ENCODE peak calls at places on chromosome 1, in four cellular contexts. V is stomach, A is thoracic aorta, S is heart left ventricle. G is an unnamed sample.

GRCh38 chr1:77265180-77265579 is 16.6 kb upstream of the AK5 start:
- DNase-seq in V (no peak), A (no peak), S (no peak), G (no peak)

GRCh38 chr1:39827201-39827600 is 38.5 kb upstream of the BMP8B start:
- DNase-seq in V (no peak), A (no peak), S (no peak), G (no peak)

GRCh38 chr1:26597629-26598039 is 68.1 kb downstream of the RPS6KA1 start:
- DNase-seq in V (no peak), A (no peak), S (no peak), G (peak)

GRCh38 chr1:2927995-2928732 is 93.1 kb upstream of the ACTRT2 start:
- DNase-seq in V (no peak), A (peak), S (no peak), G (no peak)

GRCh38 chr1:205319081-205320018 is 2.2 kb downstream of the NUAK2 start:
- DNase-seq in V (peak), A (no peak), S (peak), G (peak)

GRCh38 chr1:8031176-8031785 is 5.2 kb upstream of the ERRFI1 start:
- DNase-seq in V (no peak), A (no peak), S (no peak), G (no peak)

GRCh38 chr1:53592521-53592982 is 133.4 kb downstream of the DMRTB1 start:
- DNase-seq in V (peak), A (no peak), S (no peak), G (no peak)

GRCh38 chr1:177023249-177023648 is 141.3 kb downstream of the ASTN1 start:
- DNase-seq in V (no peak), A (no peak), S (no peak), G (no peak)

GRCh38 chr1:193685986-193686385 is 499.6 kb upstream of the B3GALT2 start:
- DNase-seq in V (no peak), A (no peak), S (no peak), G (no peak)

GRCh38 chr1:76203132-76203531 is 128.6 kb downstream of the ST6GALNAC3 start:
- DNase-seq in V (no peak), A (no peak), S (no peak), G (no peak)

GRCh38 chr1:10599194-10599861 is 124.6 kb downstream of the PEX14 start:
- DNase-seq in V (no peak), A (no peak), S (no peak), G (peak)

GRCh38 chr1:68234094-68234493 is 1.8 kb upstream of the WLS start:
- DNase-seq in V (no peak), A (no peak), S (no peak), G (no peak)

GRCh38 chr1:24318988-24319863 is at the start of gene GRHL3:
- DNase-seq in V (peak), A (no peak), S (no peak), G (peak)

GRCh38 chr1:81231729-81232038 is 569.0 kb upstream of the ADGRL2 start:
- DNase-seq in V (no peak), A (no peak), S (no peak), G (no peak)

GRCh38 chr1:119327436-119328155 is 41.0 kb upstream of the HAO2 start:
- DNase-seq in V (peak), A (no peak), S (no peak), G (no peak)

GRCh38 chr1:229447809-229448252 is 13.9 kb upstream of the ACTA1 start:
- DNase-seq in V (no peak), A (no peak), S (no peak), G (no peak)

GRCh38 chr1:219385786-219386427 is 212.2 kb downstream of the LYPLAL1 start:
- DNase-seq in V (no peak), A (no peak), S (peak), G (peak)

GRCh38 chr1:111369177-111369576 is 58.4 kb downstream of the OVGP1 start:
- DNase-seq in V (no peak), A (no peak), S (no peak), G (no peak)

GRCh38 chr1:101278845-101279244 is 42.0 kb downstream of the S1PR1 start:
- DNase-seq in V (no peak), A (no peak), S (no peak), G (no peak)

GRCh38 chr1:220552672-220553258 is 24.8 kb downstream of the MARK1 start:
- DNase-seq in V (no peak), A (no peak), S (no peak), G (peak)

GRCh38 chr1:212637902-212638301 is 29.3 kb downstream of the ATF3 start:
- DNase-seq in V (no peak), A (no peak), S (no peak), G (no peak)

GRCh38 chr1:36591278-36591677 is 108.6 kb upstream of the CSF3R start:
- DNase-seq in V (no peak), A (no peak), S (no peak), G (no peak)
- TF ChIP-seq CTCF in V (no peak), A (no peak), S (no peak), G (no peak)

GRCh38 chr1:236512019-236512418 is 11.8 kb upstream of the LGALS8 start:
- DNase-seq in V (no peak), A (no peak), S (no peak), G (no peak)
- H3K27ac ChIP-seq in V (no peak), A (no peak), S (no peak), G (no peak)

DNA sequence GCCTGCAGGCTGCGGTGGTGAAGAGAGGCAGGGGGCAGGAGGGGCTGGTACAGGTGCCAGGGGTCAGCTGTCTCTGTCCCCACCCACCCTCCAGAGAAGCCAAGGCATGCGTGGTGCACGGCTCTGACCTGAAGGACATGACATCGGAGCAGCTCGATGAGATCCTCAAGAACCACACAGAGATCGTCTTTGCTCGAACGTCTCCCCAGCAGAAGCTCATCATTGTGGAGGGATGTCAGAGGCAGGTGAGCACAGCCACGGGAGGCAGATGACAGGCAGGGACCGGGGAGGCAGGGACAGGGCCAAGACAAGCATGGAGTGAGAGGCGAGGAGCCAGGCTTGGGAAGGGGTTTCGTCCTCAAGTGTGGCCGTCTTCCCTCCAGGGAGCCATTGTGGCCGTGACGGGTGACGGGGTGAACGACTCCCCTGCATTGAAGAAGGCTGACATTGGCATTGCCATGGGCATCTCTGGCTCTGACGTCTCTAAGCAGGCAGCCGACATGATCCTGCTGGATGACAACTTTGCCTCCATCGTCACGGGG is 16.3 kb upstream of the ATP1A4 start:
- DNase-seq in V (no peak), A (no peak), S (no peak), G (no peak)
- TF ChIP-seq CTCF in V (no peak), A (no peak), S (no peak), G (no peak)

DNA sequence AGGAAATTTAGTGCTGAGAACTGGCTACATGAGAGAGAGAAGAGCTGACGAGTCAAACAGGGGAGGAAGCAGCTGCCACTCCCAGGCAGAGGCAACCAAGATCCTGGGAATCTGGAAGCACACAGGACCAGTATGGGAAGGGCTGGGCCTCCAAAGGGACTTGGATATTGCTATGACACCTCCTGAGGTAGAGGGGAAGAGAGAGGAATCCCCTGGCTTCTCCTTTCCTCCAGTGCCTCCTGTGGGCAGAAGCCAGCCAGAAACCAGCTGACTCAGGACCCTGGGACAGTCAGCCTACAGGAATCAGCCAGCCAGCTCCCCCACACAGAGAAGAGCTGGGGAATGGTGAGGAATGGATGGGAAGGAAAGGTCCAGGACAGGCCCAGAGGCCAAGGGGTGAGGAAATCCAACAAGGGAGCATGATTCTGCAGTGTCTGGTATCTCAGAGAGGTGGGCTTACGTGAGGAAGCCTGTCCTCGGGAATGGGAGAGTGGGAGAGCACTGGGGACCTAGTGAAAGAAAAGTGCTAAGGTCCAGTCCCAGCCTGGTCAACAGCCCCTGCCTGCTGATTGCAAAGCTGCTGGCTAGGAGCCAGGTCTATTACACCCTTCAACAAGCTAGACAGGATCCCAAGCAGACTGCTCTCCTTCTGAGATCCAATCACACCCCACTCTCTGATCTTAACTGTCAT is 43.5 kb downstream of the NAV1 start:
- DNase-seq in V (peak), A (no peak), S (peak), G (no peak)
- H3K27ac ChIP-seq in V (peak), A (no peak), S (no peak), G (peak)

DNA sequence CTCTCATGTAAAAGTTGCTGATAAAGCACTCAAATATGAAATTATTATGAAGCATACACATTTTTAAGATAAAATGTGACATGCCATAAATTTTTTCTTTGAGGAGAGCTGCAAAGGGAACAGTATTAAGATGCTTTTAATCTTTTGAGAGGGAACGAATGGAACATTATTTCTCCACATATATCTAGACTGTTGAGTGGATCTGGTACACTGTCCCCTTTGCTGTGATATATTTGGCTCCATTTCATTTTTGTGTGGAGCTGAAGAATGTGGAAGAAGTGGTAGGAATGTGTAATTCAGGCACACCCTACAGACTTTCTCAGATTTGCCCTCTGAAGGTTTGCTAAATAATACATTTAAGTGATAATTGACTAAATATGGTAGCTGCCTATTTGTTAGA is 31.7 kb downstream of the PGM1 start:
- DNase-seq in V (no peak), A (no peak), S (no peak), G (peak)
- TF ChIP-seq CTCF in V (no peak), A (peak), S (no peak), G (no peak)

DNA sequence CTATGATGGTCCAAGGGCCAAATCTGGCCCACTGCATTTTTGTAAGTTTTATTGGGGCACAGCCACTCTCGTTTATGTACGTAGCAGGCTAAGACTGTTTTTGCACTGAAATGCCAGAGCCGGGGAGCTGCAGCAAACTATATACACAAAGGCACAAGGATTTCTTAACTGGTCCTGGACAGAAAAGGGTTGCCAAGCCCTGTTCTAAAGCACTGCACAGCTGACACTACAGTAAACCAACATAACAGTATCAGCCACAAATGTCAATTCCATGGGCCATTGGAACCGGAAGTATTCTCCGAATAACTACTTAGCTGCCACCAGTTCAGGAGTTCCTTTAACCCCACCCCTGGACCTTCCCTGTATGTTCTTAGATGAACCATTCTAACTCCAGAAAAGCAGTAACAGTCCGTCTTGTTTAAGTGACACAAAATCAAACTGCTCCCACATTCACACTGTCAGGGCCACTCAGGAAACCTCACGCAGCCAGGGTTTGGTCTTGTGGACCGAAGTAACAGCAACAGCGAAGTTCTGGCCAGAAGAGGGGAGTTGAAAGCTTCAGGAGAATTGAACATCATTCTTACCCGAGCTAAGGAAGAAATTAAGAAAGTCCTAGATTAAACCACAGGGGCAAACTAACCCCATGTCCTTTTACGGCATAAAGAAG is 49.1 kb downstream of the COQ8A start:
- DNase-seq in V (no peak), A (no peak), S (no peak), G (no peak)
- H3K27ac ChIP-seq in V (peak), A (peak), S (no peak), G (no peak)

DNA sequence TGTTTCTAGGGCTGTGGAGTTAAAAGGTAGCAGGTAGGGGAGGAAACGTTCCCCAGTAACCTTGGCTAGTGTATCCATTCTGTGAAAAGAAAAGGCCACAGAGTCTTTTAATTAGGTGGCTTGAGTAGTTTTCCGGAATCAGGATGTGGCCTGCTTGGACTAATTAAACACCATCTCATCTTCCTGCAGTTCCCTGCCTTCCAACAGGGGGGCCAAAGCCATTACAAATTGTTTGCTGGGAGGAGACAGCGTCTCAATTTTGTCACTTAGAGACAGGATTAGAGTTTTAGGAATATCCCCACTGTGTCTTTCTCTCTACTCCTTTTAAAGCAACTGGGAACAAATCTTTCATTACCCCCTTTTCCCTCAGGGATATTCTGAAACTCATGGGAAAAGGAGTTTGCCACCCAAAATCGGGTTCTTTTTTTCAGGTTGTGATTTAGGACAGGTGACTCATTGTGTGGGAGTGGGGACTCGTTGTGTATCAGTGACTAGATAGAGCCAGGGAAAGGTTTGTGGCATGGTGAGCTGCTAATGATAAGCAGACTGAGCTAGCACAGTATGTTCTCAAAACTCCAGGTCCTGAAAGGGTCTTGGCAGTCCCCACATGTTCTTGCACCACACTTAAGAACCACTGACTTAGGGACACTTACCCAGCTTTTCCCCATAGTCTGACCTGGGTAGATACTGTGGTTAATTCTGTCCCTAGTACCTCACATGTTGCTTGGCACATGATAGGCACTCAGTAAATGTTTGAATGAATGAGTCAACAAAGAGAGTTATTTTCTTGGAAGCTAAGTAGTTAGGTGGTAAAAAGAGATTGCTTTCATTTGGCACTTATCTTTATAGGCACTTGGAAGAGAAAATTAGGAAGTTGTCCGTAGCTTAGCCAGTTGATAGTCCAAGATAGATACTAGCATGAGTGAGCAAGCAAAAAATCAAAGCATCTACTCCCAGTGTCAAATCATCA is 22.5 kb downstream of the INTS3 start:
- DNase-seq in V (no peak), A (peak), S (no peak), G (no peak)
- TF ChIP-seq CTCF in V (no peak), A (peak), S (no peak), G (no peak)

DNA sequence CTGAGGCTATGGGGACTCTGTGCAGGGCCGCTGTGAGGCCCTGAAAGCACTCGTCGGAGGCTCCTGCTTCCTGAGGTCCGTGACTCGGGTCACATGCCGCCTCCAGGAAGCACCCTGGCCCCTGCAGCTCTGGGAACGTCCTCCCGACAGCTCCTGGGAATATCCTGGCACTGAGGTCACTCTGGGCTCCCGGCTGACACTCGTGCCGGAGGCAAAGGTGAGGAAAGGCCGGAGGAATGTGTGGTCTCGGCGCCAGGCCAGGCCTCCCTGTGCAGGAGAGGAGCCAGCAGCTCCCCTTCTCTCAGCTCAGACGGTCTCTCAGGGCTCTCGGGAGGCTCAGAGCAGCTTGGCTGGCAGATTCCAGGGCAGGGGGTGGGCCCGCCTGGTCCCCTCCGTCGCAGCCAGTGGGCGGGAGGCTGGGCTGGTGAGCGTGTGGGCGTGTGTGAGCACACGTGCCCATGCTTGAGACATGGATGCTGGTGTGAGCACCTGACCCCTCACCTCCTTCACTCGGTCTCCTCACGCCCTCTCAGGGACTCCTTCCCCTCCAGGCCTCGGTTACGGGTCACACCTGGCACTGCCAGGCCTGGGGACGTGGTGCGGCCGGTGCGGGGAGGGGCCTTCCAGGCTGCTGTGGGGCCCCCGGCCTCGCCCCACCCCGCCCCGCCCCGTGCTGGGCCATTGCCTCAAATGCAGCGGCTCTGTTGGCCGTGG is 5.5 kb upstream of the RNF223 start:
- DNase-seq in V (peak), A (no peak), S (peak), G (peak)
- H3K27ac ChIP-seq in V (peak), A (no peak), S (peak), G (peak)

GRCh38 chr1:38071530-38072266 is 25.1 kb upstream of the POU3F1 start:
- DNase-seq in V (no peak), A (no peak), S (no peak), G (no peak)
- TF ChIP-seq CTCF in V (no peak), A (no peak), S (no peak), G (no peak)

DNA sequence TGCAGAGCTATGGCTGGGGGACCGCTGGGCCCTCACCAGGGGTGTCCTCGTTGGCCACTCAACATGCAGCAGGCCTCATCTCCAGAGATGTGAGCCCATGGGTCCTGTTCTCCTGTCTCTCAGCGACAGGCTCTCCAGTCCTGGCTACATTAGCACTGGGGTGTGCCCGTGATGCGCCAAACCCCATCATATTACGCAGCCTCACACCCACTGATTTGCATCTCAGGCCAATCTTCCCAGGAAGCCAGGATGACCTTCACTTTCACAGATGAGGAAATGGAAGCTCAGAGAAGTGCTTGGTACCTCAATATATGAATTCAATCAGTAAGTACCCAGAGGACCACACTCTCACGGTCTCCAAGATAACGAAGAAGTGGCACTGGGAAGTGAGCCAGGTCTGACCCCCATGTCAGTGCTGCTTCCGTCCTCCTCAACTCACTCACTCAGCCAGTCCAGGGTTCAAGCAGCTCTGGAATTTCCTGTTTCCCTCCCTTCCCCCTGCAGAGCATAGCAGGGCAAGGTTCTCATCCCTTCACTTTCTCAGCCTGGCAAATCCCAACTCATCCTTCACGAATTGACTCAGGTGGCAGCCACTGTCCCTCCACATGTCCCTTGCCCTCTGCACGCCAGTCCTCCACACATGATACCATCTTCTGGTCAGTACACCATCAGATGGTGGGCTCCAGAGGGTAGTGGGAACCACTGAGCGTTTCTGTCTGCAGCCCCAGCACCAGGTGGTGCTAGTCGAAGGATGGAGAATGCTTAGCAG is 28.9 kb upstream of the EVA1B start:
- DNase-seq in V (no peak), A (no peak), S (no peak), G (no peak)
- H3K27ac ChIP-seq in V (peak), A (peak), S (no peak), G (peak)

G was measured in RWPE1.